ENCODE peak calls at places on chromosomes 5 and 9, in five cellular contexts. A, N, U, Y and M are unnamed samples.

GRCh38 chr9:30575691-30576090 is 1808.8 kb upstream of the ACO1 start:
- DNase-seq in A (no peak), N (no peak), U (no peak), Y (no peak), M (no peak)

GRCh38 chr5:172666251-172666650 is 25.2 kb downstream of the NEURL1B start:
- DNase-seq in A (peak), N (no peak), U (no peak), Y (no peak), M (peak)

GRCh38 chr9:88803551-88804288 is 187.5 kb upstream of the S1PR3 start:
- DNase-seq in A (no peak), N (peak), U (peak), Y (no peak), M (no peak)

GRCh38 chr5:81552844-81553569 is 159.1 kb upstream of the ACOT12 start:
- DNase-seq in A (no peak), N (no peak), U (no peak), Y (no peak), M (no peak)

GRCh38 chr5:173721259-173722232 is 105.1 kb upstream of the BOD1 start:
- DNase-seq in A (no peak), N (no peak), U (no peak), Y (no peak), M (no peak)

GRCh38 chr9:75200892-75201470 is 112.7 kb downstream of the OSTF1 start:
- DNase-seq in A (peak), N (peak), U (peak), Y (no peak), M (peak)

GRCh38 chr9:132176338-132176737 is 14.5 kb downstream of the NTNG2 start:
- DNase-seq in A (no peak), N (no peak), U (no peak), Y (no peak), M (no peak)

GRCh38 chr9:98912450-98912849 is 31.3 kb upstream of the COL15A1 start:
- DNase-seq in A (no peak), N (no peak), U (no peak), Y (no peak), M (no peak)

GRCh38 chr5:90868799-90869198 is 310.2 kb downstream of the ADGRV1 start:
- DNase-seq in A (no peak), N (no peak), U (no peak), Y (no peak), M (no peak)

GRCh38 chr9:125659954-125660353 is 47.1 kb downstream of the MAPKAP1 start:
- DNase-seq in A (no peak), N (peak), U (no peak), Y (no peak), M (no peak)

GRCh38 chr9:116453785-116454184 is 233.3 kb upstream of the TRIM32 start:
- DNase-seq in A (no peak), N (no peak), U (no peak), Y (no peak), M (no peak)

GRCh38 chr5:93274291-93274690 is 306.7 kb downstream of the NR2F1-AS1 start:
- DNase-seq in A (peak), N (peak), U (no peak), Y (no peak), M (no peak)

GRCh38 chr5:131943914-131944313 is 1.5 kb downstream of the MEIKIN start:
- DNase-seq in A (no peak), N (no peak), U (no peak), Y (no peak), M (peak)

GRCh38 chr9:24245988-24246387 is 299.7 kb downstream of the IZUMO3 start:
- DNase-seq in A (peak), N (peak), U (peak), Y (no peak), M (peak)

GRCh38 chr9:33809506-33809905 is 7.5 kb upstream of the UBE2R2 start:
- DNase-seq in A (no peak), N (peak), U (no peak), Y (no peak), M (no peak)

GRCh38 chr5:83388608-83389007 is 82.9 kb upstream of the VCAN start:
- DNase-seq in A (no peak), N (peak), U (no peak), Y (no peak), M (no peak)

GRCh38 chr5:144638802-144639201 is 468.1 kb downstream of the KCTD16 start:
- DNase-seq in A (no peak), N (no peak), U (no peak), Y (no peak), M (no peak)

GRCh38 chr5:73694089-73694488 is 68.1 kb downstream of the ARHGEF28 start:
- DNase-seq in A (no peak), N (no peak), U (no peak), Y (no peak), M (no peak)

GRCh38 chr5:59484618-59485017 is 408.9 kb downstream of the PDE4D start:
- DNase-seq in A (no peak), N (no peak), U (no peak), Y (no peak), M (no peak)

GRCh38 chr9:112489039-112489546 is 2.5 kb downstream of the KIAA1958 start:
- DNase-seq in A (no peak), N (no peak), U (no peak), Y (no peak), M (no peak)

GRCh38 chr5:142495561-142495960 is 170.7 kb upstream of the SPRY4 start:
- DNase-seq in A (no peak), N (no peak), U (no peak), Y (no peak), M (no peak)

GRCh38 chr5:127700237-127700766 is 2.9 kb upstream of the CCDC192 start:
- DNase-seq in A (no peak), N (no peak), U (no peak), Y (no peak), M (no peak)

GRCh38 chr9:134642385-134643181 is 980 bp downstream of the COL5A1 start:
- DNase-seq in A (peak), N (peak), U (peak), Y (no peak), M (no peak)